ENCODE peak calls at places on chromosomes 12 and 14, in four cellular contexts. Y is pancreas, K is sigmoid colon, V is A549. E is an unnamed sample. For H3K4me1, the result is how much of the 10 kb centered on the place peaks cover.

GRCh38 chr14:101480022-101480746 is 81.1 kb upstream of the DIO3 start:
- DNase-seq in Y (no peak), K (peak), V (no peak), E (no peak)

GRCh38 chr14:64293976-64294671 is at the start of gene ESR2:
- DNase-seq in Y (peak), K (no peak), V (peak), E (peak)

GRCh38 chr14:79705126-79705894 is 506.0 kb downstream of the DIO2 start:
- DNase-seq in Y (no peak), K (no peak), V (no peak), E (no peak)

GRCh38 chr14:74917646-74918081 is 5.4 kb downstream of the RPS6KL1 start:
- DNase-seq in Y (no peak), K (peak), V (no peak), E (no peak)

GRCh38 chr14:63745858-63746425 is 18.1 kb upstream of the SGPP1 start:
- DNase-seq in Y (no peak), K (no peak), V (no peak), E (peak)

GRCh38 chr12:126831115-126831514 is 1435.9 kb upstream of the TMEM132C start:
- DNase-seq in Y (no peak), K (no peak), V (no peak), E (no peak)

GRCh38 chr14:95834491-95834890 is 42.1 kb upstream of the TUNAR start:
- DNase-seq in Y (no peak), K (no peak), V (no peak), E (no peak)

GRCh38 chr12:117236456-117237001 is 46.3 kb upstream of the FBXO21 start:
- DNase-seq in Y (peak), K (peak), V (peak), E (peak)

GRCh38 chr14:90870950-90871604 is 54.8 kb upstream of the TTC7B start:
- DNase-seq in Y (no peak), K (no peak), V (no peak), E (no peak)

GRCh38 chr14:101126376-101127130 is 223.0 kb upstream of the RTL1 start:
- DNase-seq in Y (no peak), K (peak), V (no peak), E (no peak)

DNA sequence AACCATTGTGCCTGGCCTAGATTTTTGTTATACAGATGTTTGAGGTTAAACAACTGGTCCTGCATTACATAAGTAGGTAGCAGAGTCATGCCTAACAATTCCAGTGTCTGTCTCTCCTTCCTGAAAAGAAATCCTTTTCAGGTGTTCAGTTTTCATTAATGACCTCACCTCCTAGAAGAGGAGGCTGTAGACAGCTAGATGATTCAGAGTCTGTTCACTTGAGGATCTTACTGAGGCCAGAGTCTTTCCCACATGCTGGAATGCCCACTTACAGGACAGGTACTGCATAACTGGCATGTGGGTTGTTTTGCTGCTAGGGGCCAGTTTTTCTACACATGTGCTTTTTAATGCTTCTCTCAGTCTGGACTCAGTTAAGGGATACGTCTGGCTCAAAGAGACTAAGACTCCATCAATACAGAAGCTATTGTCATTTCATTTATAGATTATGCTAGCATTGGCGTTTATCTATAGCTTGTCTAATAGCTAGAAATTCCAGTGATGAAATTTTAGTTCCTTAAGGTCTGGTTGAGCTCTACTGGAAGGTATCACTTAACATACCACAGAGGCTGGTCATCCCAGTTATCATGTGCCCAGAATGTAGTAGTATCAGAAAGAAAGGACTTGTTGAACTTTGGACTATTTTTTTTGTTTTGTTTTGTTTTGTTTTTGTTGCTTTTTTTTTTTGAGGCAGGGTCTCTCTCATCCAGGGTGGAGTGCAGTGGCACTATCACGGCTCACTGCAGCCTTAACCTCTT is 206.4 kb downstream of the ERC1 start:
- DNase-seq in Y (no peak), K (no peak), V (peak), E (no peak)
- H3K4me1 ChIP-seq in Y (under half), K (under half), V (under half), E (under half)

GRCh38 chr12:113310489-113310888 is 24.4 kb downstream of the SLC8B1 start:
- DNase-seq in Y (no peak), K (no peak), V (peak), E (no peak)
- TF ChIP-seq CTCF in Y (no peak), K (no peak), V (peak), E (no peak)

GRCh38 chr12:85834378-85834777 is 1.8 kb downstream of the RASSF9 start:
- DNase-seq in Y (no peak), K (no peak), V (no peak), E (no peak)
- H3K27ac ChIP-seq in Y (peak), K (no peak), V (peak), E (no peak)

DNA sequence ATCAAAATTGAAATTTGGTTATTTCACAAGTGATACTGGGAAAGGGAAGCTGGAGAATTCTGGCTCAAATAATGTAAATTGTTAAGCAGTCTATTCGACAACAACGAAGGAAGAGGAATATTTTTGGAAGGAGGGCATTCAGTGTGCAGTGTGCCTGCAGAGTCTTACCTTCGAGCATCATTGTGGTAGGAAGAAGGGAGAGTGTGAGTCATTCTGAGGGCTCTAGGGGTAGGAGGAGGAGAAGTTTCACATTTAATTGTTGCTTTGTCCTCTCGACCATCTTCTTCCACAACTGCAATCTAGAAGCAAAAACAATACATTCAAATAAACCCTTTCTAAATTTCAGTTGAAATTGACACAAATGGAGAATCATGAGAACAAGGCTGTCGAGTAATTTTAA is 263.0 kb downstream of the ACSS3 start:
- DNase-seq in Y (no peak), K (no peak), V (no peak), E (no peak)
- H3K4me1 ChIP-seq in Y (under half), K (under half), V (under half), E (under half)

GRCh38 chr14:24387014-24387355 is 11.8 kb upstream of the NYNRIN start:
- DNase-seq in Y (no peak), K (no peak), V (no peak), E (no peak)

GRCh38 chr14:24388474-24389179 is 10.2 kb upstream of the NYNRIN start:
- DNase-seq in Y (no peak), K (no peak), V (no peak), E (no peak)

GRCh38 chr14:24384169-24384568 is 14.6 kb upstream of the NYNRIN start:
- DNase-seq in Y (no peak), K (no peak), V (no peak), E (no peak)

GRCh38 chr14:24382103-24382377 is 14.1 kb downstream of the NFATC4 start:
- DNase-seq in Y (no peak), K (no peak), V (no peak), E (no peak)

DNA sequence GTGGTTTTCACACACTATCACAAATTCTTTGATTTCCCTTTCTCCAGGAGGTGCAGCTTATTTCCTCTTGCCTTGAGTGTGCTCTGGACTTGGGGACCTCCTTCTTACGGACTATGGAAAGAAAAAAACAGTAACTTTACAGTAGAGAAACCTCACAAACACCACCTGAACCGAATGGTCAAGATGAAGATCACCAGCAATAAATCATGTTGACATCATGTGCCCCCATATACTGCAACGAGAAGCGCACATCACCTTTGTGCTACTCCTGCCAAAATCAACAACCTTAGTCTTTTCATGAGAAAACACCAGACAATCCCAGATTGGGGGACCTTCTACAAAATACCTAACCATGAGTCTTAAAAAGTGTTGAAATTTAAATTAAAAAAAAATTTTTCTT is 13.3 kb upstream of the NYNRIN start:
- DNase-seq in Y (no peak), K (no peak), V (no peak), E (no peak)
- TF ChIP-seq CTCF in Y (no peak), K (no peak), V (no peak), E (no peak)

GRCh38 chr12:65739606-65740005 is 84.7 kb upstream of the HMGA2 start:
- DNase-seq in Y (no peak), K (no peak), V (no peak), E (no peak)

GRCh38 chr12:65741662-65742480 is 82.4 kb upstream of the HMGA2 start:
- DNase-seq in Y (no peak), K (no peak), V (peak), E (no peak)

GRCh38 chr12:65740873-65741600 is 83.2 kb upstream of the HMGA2 start:
- DNase-seq in Y (peak), K (peak), V (peak), E (peak)

GRCh38 chr12:65742481-65742971 is 81.8 kb upstream of the HMGA2 start:
- DNase-seq in Y (no peak), K (no peak), V (no peak), E (no peak)

GRCh38 chr12:65740506-65740872 is 83.8 kb upstream of the HMGA2 start:
- DNase-seq in Y (no peak), K (no peak), V (no peak), E (no peak)
- H3K27ac ChIP-seq in Y (no peak), K (no peak), V (peak), E (no peak)

DNA sequence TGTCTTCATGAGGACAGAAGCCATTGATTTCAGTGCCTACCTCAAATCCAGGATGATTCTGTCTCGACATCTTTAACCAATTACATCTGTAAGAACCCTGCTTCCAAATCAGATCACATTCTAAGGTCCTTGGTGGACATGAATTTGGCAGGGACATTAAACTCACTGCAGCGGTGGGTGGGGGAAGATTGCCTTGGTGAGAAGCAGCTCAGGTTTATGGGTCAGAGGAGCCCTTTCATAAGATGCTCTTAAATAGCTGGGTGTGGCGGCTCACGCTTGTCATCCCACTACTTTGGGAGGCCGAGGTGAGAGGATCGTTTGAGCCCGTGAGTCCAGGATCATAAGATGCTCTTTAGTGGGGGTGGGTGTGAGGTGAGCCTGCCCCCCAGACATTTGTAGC is 42.9 kb downstream of the ELK3 start:
- DNase-seq in Y (no peak), K (no peak), V (no peak), E (no peak)
- H3K4me1 ChIP-seq in Y (under half), K (half or more), V (under half), E (under half)

GRCh38 chr12:94101902-94102660 is 46.3 kb upstream of the PLXNC1 start:
- DNase-seq in Y (peak), K (peak), V (peak), E (peak)
- TF ChIP-seq CTCF in Y (peak), K (peak), V (peak), E (peak)

E was measured in CD8-positive, alpha-beta T cell.